ENCODE peak calls at places on chromosomes 13 and 19, in five cellular contexts. Q is K562, M is right lobe of liver, C is stomach, V is IMR-90. B is an unnamed sample.

GRCh38 chr13:109274188-109274821 is 512.1 kb downstream of the IRS2 start:
- DNase-seq in Q (no peak), M (no peak), C (no peak), V (peak), B (peak)

GRCh38 chr13:46382224-46382623 is 4.8 kb downstream of the RUBCNL start:
- DNase-seq in Q (no peak), M (no peak), C (no peak), V (no peak), B (no peak)

GRCh38 chr13:100130092-100130491 is 41.2 kb downstream of the PCCA start:
- DNase-seq in Q (no peak), M (no peak), C (no peak), V (no peak), B (no peak)

GRCh38 chr13:108426893-108427292 is 157.4 kb downstream of the TNFSF13B start:
- DNase-seq in Q (no peak), M (no peak), C (no peak), V (no peak), B (no peak)

GRCh38 chr13:110712081-110712848 is 1.2 kb upstream of the ING1 start:
- DNase-seq in Q (peak), M (peak), C (peak), V (peak), B (peak)

GRCh38 chr19:19106061-19106551 is 32.2 kb downstream of the TMEM161A start:
- DNase-seq in Q (no peak), M (no peak), C (no peak), V (no peak), B (no peak)

GRCh38 chr13:97429681-97430081 is 4.3 kb upstream of the RAP2A start:
- DNase-seq in Q (no peak), M (no peak), C (no peak), V (peak), B (no peak)

GRCh38 chr19:14272623-14273022 is 66.7 kb upstream of the ADGRL1 start:
- DNase-seq in Q (no peak), M (no peak), C (no peak), V (no peak), B (no peak)

GRCh38 chr19:51386882-51387520 is 773 bp downstream of the LIM2 start:
- DNase-seq in Q (no peak), M (no peak), C (no peak), V (no peak), B (no peak)

GRCh38 chr13:112953591-112954487 is 15.2 kb upstream of the MCF2L start:
- DNase-seq in Q (no peak), M (no peak), C (peak), V (no peak), B (no peak)

GRCh38 chr19:9906475-9907087 is 29.7 kb downstream of the OLFM2 start:
- DNase-seq in Q (no peak), M (no peak), C (no peak), V (no peak), B (no peak)

GRCh38 chr13:100163375-100163774 is 74.5 kb downstream of the PCCA start:
- DNase-seq in Q (no peak), M (no peak), C (no peak), V (peak), B (no peak)

GRCh38 chr19:43643326-43643725 is 3.7 kb upstream of the CADM4 start:
- DNase-seq in Q (no peak), M (no peak), C (no peak), V (no peak), B (no peak)

GRCh38 chr13:50236898-50237318 is 221.7 kb downstream of the KCNRG start:
- DNase-seq in Q (no peak), M (no peak), C (no peak), V (peak), B (no peak)

GRCh38 chr19:19110410-19111137 is 27.7 kb downstream of the TMEM161A start:
- DNase-seq in Q (no peak), M (no peak), C (no peak), V (no peak), B (no peak)

GRCh38 chr19:44582581-44583265 is 30.6 kb upstream of the IGSF23 start:
- DNase-seq in Q (peak), M (peak), C (no peak), V (no peak), B (peak)

DNA sequence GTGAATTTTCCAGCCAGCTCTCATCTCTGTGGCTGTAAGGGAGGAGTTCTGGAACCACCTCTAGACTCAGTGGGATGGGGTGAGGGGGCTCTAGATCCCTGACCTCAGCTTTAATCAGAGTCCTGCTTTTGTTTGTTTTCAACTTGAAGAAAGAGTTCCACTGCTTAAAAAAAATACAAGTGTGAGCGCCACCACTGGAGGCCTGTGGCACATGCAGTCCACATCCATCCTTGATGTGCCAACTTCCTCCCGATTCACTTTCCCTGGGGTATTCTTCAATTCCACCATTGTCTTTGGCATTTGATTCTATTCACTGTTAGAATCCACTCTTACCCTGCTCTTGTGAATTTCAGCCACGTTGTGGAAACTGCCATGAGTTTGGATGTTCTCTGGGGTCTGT is 62.4 kb upstream of the GJB6 start:
- DNase-seq in Q (no peak), M (no peak), C (no peak), V (no peak), B (no peak)
- TF ChIP-seq CTCF in Q (no peak), M (no peak), C (no peak), V (no peak), B (no peak)

GRCh38 chr13:26968431-26969335 is 202.9 kb downstream of the USP12 start:
- DNase-seq in Q (no peak), M (peak), C (peak), V (peak), B (no peak)
- TF ChIP-seq POLR2A in Q (no peak), M (no peak), C (no peak), V (no peak), B (no peak)

GRCh38 chr19:39133431-39134270 is 8.1 kb downstream of the PAK4 start:
- DNase-seq in Q (no peak), M (no peak), C (peak), V (no peak), B (peak)
- H3K27ac ChIP-seq in Q (peak), M (no peak), C (peak), V (no peak), B (peak)

GRCh38 chr19:35911790-35912189 is 3.7 kb upstream of the TYROBP start:
- DNase-seq in Q (no peak), M (peak), C (peak), V (peak), B (no peak)

GRCh38 chr19:35909684-35910035 is 1.6 kb upstream of the TYROBP start:
- DNase-seq in Q (no peak), M (peak), C (no peak), V (no peak), B (no peak)

GRCh38 chr19:35908977-35909683 is 1.0 kb upstream of the TYROBP start:
- DNase-seq in Q (peak), M (peak), C (peak), V (no peak), B (peak)

GRCh38 chr19:35913589-35913988 is 5.5 kb upstream of the TYROBP start:
- DNase-seq in Q (no peak), M (no peak), C (no peak), V (peak), B (no peak)

GRCh38 chr19:35911173-35911572 is 3.1 kb upstream of the TYROBP start:
- DNase-seq in Q (no peak), M (no peak), C (no peak), V (no peak), B (no peak)
- TF ChIP-seq CTCF in Q (peak), M (no peak), C (no peak), V (no peak), B (no peak)

GRCh38 chr19:35887197-35887596 is 13.1 kb downstream of the NFKBID start:
- DNase-seq in Q (no peak), M (no peak), C (no peak), V (no peak), B (no peak)

GRCh38 chr19:35883920-35884319 is 15.5 kb downstream of the APLP1 start:
- DNase-seq in Q (no peak), M (no peak), C (no peak), V (no peak), B (no peak)

GRCh38 chr19:35885909-35886308 is 14.4 kb downstream of the NFKBID start:
- DNase-seq in Q (no peak), M (no peak), C (no peak), V (no peak), B (no peak)

GRCh38 chr19:35882074-35882832 is 13.9 kb downstream of the APLP1 start:
- DNase-seq in Q (peak), M (no peak), C (no peak), V (peak), B (peak)

GRCh38 chr19:35885225-35885624 is 15.1 kb downstream of the NFKBID start:
- DNase-seq in Q (no peak), M (no peak), C (no peak), V (no peak), B (no peak)
- TF ChIP-seq POLR2A in Q (no peak), M (no peak), C (no peak), V (no peak), B (no peak)